ENCODE peak calls at places on chromosome 7, in four cellular contexts. R, D, O and X are unnamed samples.

GRCh38 chr7:124724516-124725192 is 40.9 kb downstream of the GPR37 start:
- DNase-seq in R (no peak), D (no peak), O (no peak), X (no peak)

GRCh38 chr7:12389089-12389700 is 14.5 kb downstream of the VWDE start:
- DNase-seq in R (peak; percentile 65), D (peak; percentile 26), O (peak; percentile 6), X (peak; percentile 63)

GRCh38 chr7:46089281-46089680 is 168.2 kb upstream of the IGFBP3 start:
- DNase-seq in R (no peak), D (no peak), O (no peak), X (no peak)

GRCh38 chr7:140003913-140004382 is 58.8 kb downstream of the PARP12 start:
- DNase-seq in R (peak; percentile 77), D (peak; percentile 19), O (peak; percentile 36), X (peak; percentile 62)

GRCh38 chr7:47327698-47328391 is 254.1 kb downstream of the TNS3 start:
- DNase-seq in R (peak; percentile 86), D (peak; percentile 79), O (peak; percentile 80), X (peak; percentile 91)

GRCh38 chr7:155234950-155235789 is 62.5 kb upstream of the INSIG1 start:
- DNase-seq in R (no peak), D (no peak), O (no peak), X (no peak)

GRCh38 chr7:72080865-72081264 is 331.3 kb downstream of the CALN1 start:
- DNase-seq in R (no peak), D (no peak), O (no peak), X (no peak)

GRCh38 chr7:129923709-129924108 is 29.1 kb downstream of the UBE2H start:
- DNase-seq in R (no peak), D (no peak), O (no peak), X (no peak)

GRCh38 chr7:7157887-7158271 is 24.5 kb upstream of the C1GALT1 start:
- DNase-seq in R (no peak), D (no peak), O (no peak), X (no peak)

GRCh38 chr7:29255199-29255838 is 60.7 kb downstream of the CHN2 start:
- DNase-seq in R (no peak), D (no peak), O (no peak), X (no peak)

GRCh38 chr7:135238112-135238744 is 4.6 kb downstream of the STRA8 start:
- DNase-seq in R (peak; percentile 82), D (no peak), O (no peak), X (peak; percentile 66)

GRCh38 chr7:50146692-50147091 is 53.6 kb upstream of the ZPBP start:
- DNase-seq in R (no peak), D (no peak), O (no peak), X (no peak)

GRCh38 chr7:6251653-6252052 is 20.8 kb downstream of the CYTH3 start:
- DNase-seq in R (no peak), D (no peak), O (no peak), X (no peak)

GRCh38 chr7:32511791-32512190 is 16.5 kb downstream of the AVL9 start:
- DNase-seq in R (no peak), D (no peak), O (no peak), X (no peak)

GRCh38 chr7:148535227-148535626 is 55.3 kb upstream of the C7orf33 start:
- DNase-seq in R (no peak), D (peak; percentile 15), O (peak; percentile 11), X (no peak)

GRCh38 chr7:111953611-111954010 is 252.6 kb downstream of the DOCK4 start:
- DNase-seq in R (no peak), D (no peak), O (no peak), X (no peak)

GRCh38 chr7:112994666-112995065 is 92.0 kb downstream of the GPR85 start:
- DNase-seq in R (no peak), D (no peak), O (no peak), X (no peak)

GRCh38 chr7:4029941-4030340 is 652.2 kb upstream of the FOXK1 start:
- DNase-seq in R (no peak), D (no peak), O (no peak), X (no peak)

GRCh38 chr7:28419717-28420116 is 7.4 kb downstream of the CREB5 start:
- DNase-seq in R (no peak), D (no peak), O (no peak), X (no peak)

GRCh38 chr7:48255046-48255445 is 83.8 kb downstream of the ABCA13 start:
- DNase-seq in R (no peak), D (no peak), O (no peak), X (no peak)

GRCh38 chr7:906776-907157 is 30.4 kb downstream of the GET4 start:
- DNase-seq in R (no peak), D (no peak), O (no peak), X (no peak)

GRCh38 chr7:30934225-30934624 is 22.6 kb downstream of the AQP1 start:
- DNase-seq in R (no peak), D (no peak), O (no peak), X (no peak)

GRCh38 chr7:158285383-158285770 is 302.2 kb downstream of the PTPRN2 start:
- DNase-seq in R (no peak), D (no peak), O (no peak), X (peak; percentile 14)

GRCh38 chr7:46881507-46882127 is 700.3 kb downstream of the TNS3 start:
- DNase-seq in R (no peak), D (no peak), O (no peak), X (peak; percentile 51)

GRCh38 chr7:24978837-24979469 is 1.0 kb downstream of the OSBPL3 start:
- DNase-seq in R (no peak), D (peak; percentile 28), O (no peak), X (peak; percentile 66)